ENCODE peak calls at places on chromosomes 12 and 14, in six cellular contexts. F is stomach; V is tibial nerve; Y is fibroblast of lung; I is naive thymus-derived CD4-positive, alpha-beta T cell; U is right atrium auricular region. S is an unnamed sample. For H3K4me1 and H3K27me3, the result is how much of the 10 kb centered on the place peaks cover.

GRCh38 chr14:85313801-85314207 is 216.1 kb upstream of the FLRT2 start:
- DNase-seq in Y (peak), V (no peak), U (no peak), I (no peak), F (no peak), S (no peak)

GRCh38 chr12:51817027-51817953 is 31.2 kb downstream of the FIGNL2 start:
- DNase-seq in V (no peak), F (no peak), I (no peak), Y (no peak), U (no peak), S (no peak)

GRCh38 chr12:131112690-131113290 is 159.1 kb downstream of the ADGRD1 start:
- DNase-seq in Y (no peak), I (no peak), V (no peak), F (no peak), U (no peak), S (peak)

GRCh38 chr12:90044069-90044468 is 335.4 kb upstream of the ATP2B1 start:
- DNase-seq in U (no peak), Y (no peak), V (no peak), I (no peak), F (no peak), S (no peak)

GRCh38 chr14:72169521-72169920 is 237.3 kb downstream of the RGS6 start:
- DNase-seq in Y (no peak), I (no peak), F (no peak), V (no peak), U (no peak), S (no peak)

GRCh38 chr14:96748371-96748770 is 48.8 kb upstream of the VRK1 start:
- DNase-seq in V (no peak), Y (no peak), F (no peak), U (no peak), I (no peak), S (no peak)

GRCh38 chr12:7021956-7022355 is 3.7 kb upstream of the LPCAT3 start:
- DNase-seq in V (no peak), Y (no peak), I (no peak), U (no peak), F (no peak), S (no peak)

GRCh38 chr12:114152890-114153289 is 186.8 kb upstream of the RBM19 start:
- DNase-seq in I (no peak), F (no peak), Y (no peak), V (no peak), U (no peak), S (no peak)

GRCh38 chr14:95895720-95896119 is 19.1 kb downstream of the TUNAR start:
- DNase-seq in V (no peak), Y (no peak), I (no peak), U (no peak), F (peak), S (no peak)

GRCh38 chr14:34368971-34369665 is 92.9 kb downstream of the SPTSSA start:
- DNase-seq in F (no peak), V (no peak), U (no peak), I (no peak), Y (no peak), S (no peak)
- H3K27ac ChIP-seq in F (no peak), V (no peak), U (no peak), I (no peak), Y (no peak), S (peak)

GRCh38 chr12:2295941-2296461 is 243.2 kb downstream of the CACNA1C start:
- DNase-seq in F (no peak), V (no peak), I (no peak), U (no peak), Y (peak), S (no peak)

GRCh38 chr12:2292560-2292959 is 239.8 kb downstream of the CACNA1C start:
- DNase-seq in V (no peak), F (no peak), Y (no peak), I (no peak), U (no peak), S (no peak)

GRCh38 chr12:2297004-2297403 is 244.2 kb downstream of the CACNA1C start:
- DNase-seq in V (no peak), I (no peak), U (no peak), F (no peak), Y (no peak), S (no peak)

GRCh38 chr12:2297658-2298057 is 244.9 kb downstream of the CACNA1C start:
- DNase-seq in I (no peak), U (no peak), V (no peak), F (no peak), Y (no peak), S (no peak)

GRCh38 chr12:2294651-2295475 is 242.1 kb downstream of the CACNA1C start:
- DNase-seq in F (no peak), V (peak), Y (peak), U (peak), I (no peak), S (no peak)
- H3K4me1 ChIP-seq in F (under half), V (under half), Y (under half), U (half or more), I (under half), S (under half)

GRCh38 chr12:54033106-54033979 is 493 bp downstream of the HOXC5 start:
- DNase-seq in U (no peak), I (no peak), V (no peak), F (peak), Y (no peak), S (no peak)

GRCh38 chr12:54033980-54034783 is 1.3 kb downstream of the HOXC5 start:
- DNase-seq in F (no peak), V (no peak), U (no peak), I (no peak), Y (no peak), S (no peak)

GRCh38 chr12:54032220-54032619 is 630 bp upstream of the HOXC5 start:
- DNase-seq in F (no peak), U (no peak), I (no peak), V (no peak), Y (no peak), S (no peak)

GRCh38 chr12:54030889-54031860 is 1.7 kb upstream of the HOXC5 start:
- DNase-seq in V (no peak), I (no peak), Y (peak), U (no peak), F (no peak), S (no peak)

GRCh38 chr12:54032627-54033100 is at the start of gene HOXC5:
- DNase-seq in Y (peak), I (peak), V (peak), F (peak), U (peak), S (no peak)
- H3K27me3 ChIP-seq in Y (under half), I (half or more), V (under half), F (half or more), U (half or more), S (half or more)

GRCh38 chr14:89660183-89660582 is 243.2 kb upstream of the FOXN3 start:
- DNase-seq in F (no peak), V (peak), U (no peak), I (no peak), Y (peak), S (no peak)
- H3K27ac ChIP-seq in F (no peak), V (no peak), U (peak), I (no peak), Y (no peak), S (no peak)

S was measured in RWPE2.